ENCODE peak calls at places on chromosomes 1 and 21, in six cellular contexts. J is GM23248, E is HCT116, A is PC-3, H is MM.1S, N is SK-N-SH. Z is an unnamed sample.

GRCh38 chr1:21872445-21873079 is 60.5 kb downstream of the LDLRAD2 start:
- DNase-seq in N (no peak), J (no peak), A (no peak), E (no peak), H (no peak), Z (no peak)

GRCh38 chr1:150322310-150322709 is 977 bp downstream of the PRPF3 start:
- DNase-seq in A (no peak), E (no peak), N (no peak), H (no peak), J (peak), Z (no peak)

GRCh38 chr1:60867782-60868181 is 214.6 kb upstream of the NFIA start:
- DNase-seq in H (no peak), J (no peak), A (no peak), E (no peak), N (no peak), Z (peak)

GRCh38 chr1:51989582-51990477 is 670 bp downstream of the RAB3B start:
- DNase-seq in J (peak), H (no peak), E (no peak), N (no peak), A (no peak), Z (peak)

GRCh38 chr1:53500184-53501064 is 41.2 kb downstream of the DMRTB1 start:
- DNase-seq in E (no peak), H (no peak), J (no peak), A (no peak), N (no peak), Z (no peak)

GRCh38 chr1:96752394-96752793 is 30.8 kb downstream of the PTBP2 start:
- DNase-seq in N (no peak), H (no peak), A (no peak), E (no peak), J (no peak), Z (no peak)

GRCh38 chr1:156865865-156866678 is 5.4 kb downstream of the NTRK1 start:
- DNase-seq in A (no peak), N (no peak), J (no peak), E (no peak), H (no peak), Z (no peak)

GRCh38 chr1:204409111-204409510 is 2.5 kb downstream of the PPP1R15B start:
- DNase-seq in N (no peak), H (no peak), J (peak), A (no peak), E (no peak), Z (no peak)

GRCh38 chr1:240823357-240823756 is 211.4 kb upstream of the GREM2 start:
- DNase-seq in J (no peak), E (no peak), A (no peak), N (no peak), H (no peak), Z (no peak)

GRCh38 chr1:176241385-176242015 is 34.4 kb upstream of the COP1 start:
- DNase-seq in H (no peak), E (peak), A (peak), J (peak), N (no peak), Z (no peak)

GRCh38 chr21:16870116-16870515 is 642.7 kb upstream of the CXADR start:
- DNase-seq in N (no peak), A (no peak), J (peak), H (no peak), E (no peak), Z (no peak)

GRCh38 chr1:203858055-203858454 is 3.3 kb upstream of the SNRPE start:
- DNase-seq in N (no peak), H (no peak), E (no peak), A (peak), J (peak), Z (no peak)

GRCh38 chr1:54224233-54224632 is 24.3 kb downstream of the MRPL37 start:
- DNase-seq in H (no peak), A (no peak), N (no peak), E (no peak), J (no peak), Z (no peak)

GRCh38 chr1:51241119-51241518 is 5.0 kb downstream of the RNF11 start:
- DNase-seq in N (no peak), J (no peak), E (no peak), A (no peak), H (no peak), Z (no peak)

GRCh38 chr1:91165033-91165654 is 143.3 kb upstream of the ZNF644 start:
- DNase-seq in J (peak), N (peak), E (peak), A (peak), H (peak), Z (peak)

GRCh38 chr1:94039871-94040569 is 80.9 kb downstream of the ABCA4 start:
- DNase-seq in H (no peak), E (no peak), A (no peak), N (peak), J (peak), Z (no peak)

GRCh38 chr1:223401873-223402789 is 8.9 kb downstream of the CCDC185 start:
- DNase-seq in H (no peak), N (no peak), J (peak), A (peak), E (peak), Z (no peak)

GRCh38 chr1:85933901-85934300 is 222.7 kb downstream of the COL24A1 start:
- DNase-seq in E (no peak), J (peak), N (no peak), H (no peak), A (no peak), Z (no peak)

GRCh38 chr1:48332115-48332514 is 109.6 kb downstream of the SLC5A9 start:
- DNase-seq in A (no peak), E (no peak), J (no peak), N (no peak), H (no peak), Z (no peak)

GRCh38 chr21:46500224-46500861 is 41.7 kb downstream of the DIP2A start:
- DNase-seq in A (peak), J (peak), H (peak), E (no peak), N (no peak), Z (no peak)

GRCh38 chr1:6794164-6794563 is 8.9 kb downstream of the CAMTA1 start:
- DNase-seq in N (peak), E (peak), J (peak), A (peak), H (peak), Z (peak)

GRCh38 chr21:16424331-16424749 is 694.6 kb downstream of the USP25 start:
- DNase-seq in E (no peak), N (peak), A (no peak), J (no peak), H (no peak), Z (no peak)

GRCh38 chr21:23401278-23401677 is 2206.0 kb downstream of the MRPL39 start:
- DNase-seq in J (no peak), E (no peak), N (peak), H (peak), A (peak), Z (peak)

GRCh38 chr1:173287785-173288184 is 80.7 kb upstream of the TNFSF4 start:
- DNase-seq in E (no peak), H (no peak), A (no peak), J (no peak), N (no peak), Z (no peak)

GRCh38 chr1:35600593-35600992 is 27.5 kb downstream of the TFAP2E start:
- DNase-seq in J (no peak), H (no peak), A (no peak), N (no peak), E (no peak), Z (no peak)

GRCh38 chr1:81974222-81974841 is 173.6 kb downstream of the ADGRL2 start:
- DNase-seq in N (no peak), H (no peak), E (no peak), J (no peak), A (no peak), Z (no peak)

GRCh38 chr1:147627435-147628110 is 42.8 kb downstream of the ACP6 start:
- DNase-seq in A (peak), N (peak), H (peak), E (peak), J (peak), Z (peak)

GRCh38 chr1:157363660-157364140 is 188.6 kb downstream of the FCRL5 start:
- DNase-seq in J (peak), E (peak), H (peak), N (peak), A (peak), Z (peak)

GRCh38 chr1:61083014-61083798 is 845 bp downstream of the NFIA start:
- DNase-seq in J (peak), N (peak), E (no peak), A (peak), H (no peak), Z (peak)

GRCh38 chr1:5798151-5798730 is 194.0 kb downstream of the NPHP4 start:
- DNase-seq in H (no peak), E (no peak), J (no peak), A (no peak), N (peak), Z (peak)

GRCh38 chr21:45209685-45210284 is 77.9 kb downstream of the POFUT2 start:
- DNase-seq in J (no peak), N (no peak), H (no peak), A (no peak), E (no peak), Z (no peak)

GRCh38 chr21:39610705-39611104 is 2.0 kb upstream of the B3GALT5 start:
- DNase-seq in J (no peak), N (no peak), A (peak), H (no peak), E (no peak), Z (peak)

GRCh38 chr1:182671779-182672486 is 12.5 kb downstream of the RGS8 start:
- DNase-seq in E (no peak), H (no peak), A (no peak), J (no peak), N (peak), Z (peak)

GRCh38 chr1:43930168-43930948 is 3.2 kb upstream of the ARTN start:
- DNase-seq in J (peak), A (peak), H (peak), E (peak), N (no peak), Z (peak)

DNA sequence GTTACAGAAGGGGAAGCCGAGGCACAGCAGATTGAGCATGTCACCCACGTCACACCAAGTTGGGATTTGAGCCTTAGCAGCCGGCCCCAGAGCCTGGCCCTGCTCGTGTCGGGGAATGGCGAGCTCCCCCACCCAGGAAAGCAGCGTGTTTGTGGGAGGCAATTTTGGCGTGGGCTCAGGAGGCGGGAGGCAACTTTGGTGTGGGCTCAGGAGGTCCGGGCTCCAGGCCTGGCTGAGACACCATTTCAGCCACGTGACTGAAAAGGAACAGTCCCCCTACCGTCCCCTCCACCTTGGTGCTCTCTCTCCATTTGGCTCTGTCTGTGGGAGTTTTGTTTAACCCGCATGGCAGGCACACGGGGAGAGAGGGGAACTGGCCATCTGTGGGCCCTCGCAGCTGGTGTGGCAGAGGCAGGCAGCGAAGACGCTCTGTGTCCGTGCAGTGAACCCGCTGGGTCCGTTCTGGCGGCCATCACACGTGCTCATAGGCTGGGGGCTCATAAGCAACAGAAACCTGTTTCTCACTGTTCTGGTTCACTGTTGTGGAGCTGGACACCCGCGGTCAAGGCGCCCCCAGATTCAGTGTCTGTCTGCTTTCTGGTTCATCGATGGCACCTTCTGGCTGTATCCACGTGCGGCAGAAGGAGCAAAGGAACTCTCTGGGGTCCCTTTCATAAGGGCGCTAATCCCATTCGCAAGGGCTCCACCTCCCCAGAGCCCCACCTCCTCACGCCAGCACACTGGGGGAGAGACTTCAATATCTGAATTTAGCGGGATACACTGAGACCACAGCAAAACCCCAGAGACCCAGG is 110.2 kb downstream of the CRYAA start:
- DNase-seq in H (no peak), J (no peak), A (no peak), E (no peak), N (no peak), Z (no peak)
- H3K9ac ChIP-seq in H (no peak), J (no peak), A (no peak), E (no peak), N (no peak), Z (no peak)

DNA sequence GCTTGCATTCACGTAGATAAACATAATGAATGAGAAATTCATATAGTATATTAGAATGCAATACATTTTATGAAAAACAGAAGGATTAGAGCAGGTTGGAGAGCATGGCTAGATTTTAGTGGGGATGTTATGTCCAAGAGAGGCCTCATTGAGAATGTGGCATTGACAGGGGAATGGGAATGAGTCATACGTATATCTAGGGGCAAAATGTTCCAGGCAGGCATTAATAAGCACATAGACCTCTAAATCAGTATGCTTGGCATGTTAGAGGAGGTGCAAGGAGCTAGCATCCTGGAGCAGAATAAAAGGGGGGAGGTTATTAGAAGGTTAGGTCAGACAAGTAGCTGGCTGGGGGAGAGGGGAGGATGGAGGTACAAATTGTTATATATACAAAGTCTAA is 93.0 kb downstream of the USH2A start:
- DNase-seq in E (no peak), J (no peak), A (no peak), N (no peak), H (no peak), Z (no peak)
- TF ChIP-seq EZH2phosphoT487 in E (no peak), J (no peak), A (no peak), N (no peak), H (no peak), Z (no peak)

GRCh38 chr1:228839656-228840055 is 104.4 kb downstream of the RHOU start:
- DNase-seq in H (no peak), J (no peak), E (no peak), N (no peak), A (no peak), Z (no peak)
- H3K9ac ChIP-seq in H (no peak), J (no peak), E (no peak), N (no peak), A (no peak), Z (no peak)

GRCh38 chr21:42261832-42262200 is 42.9 kb downstream of the ABCG1 start:
- DNase-seq in J (no peak), A (no peak), E (no peak), H (no peak), N (no peak), Z (no peak)

GRCh38 chr21:42262826-42263225 is 43.9 kb downstream of the ABCG1 start:
- DNase-seq in N (peak), E (no peak), H (no peak), J (peak), A (peak), Z (no peak)

GRCh38 chr21:42264245-42265195 is 45.6 kb downstream of the ABCG1 start:
- DNase-seq in A (no peak), J (no peak), E (no peak), H (no peak), N (no peak), Z (no peak)

GRCh38 chr21:42263591-42264131 is 44.7 kb downstream of the ABCG1 start:
- DNase-seq in A (no peak), N (no peak), J (no peak), E (no peak), H (no peak), Z (peak)

GRCh38 chr21:42265229-42265812 is 46.4 kb downstream of the ABCG1 start:
- DNase-seq in N (no peak), A (no peak), J (no peak), E (no peak), H (no peak), Z (no peak)
- TF ChIP-seq EZH2phosphoT487 in N (no peak), A (no peak), J (no peak), E (no peak), H (no peak), Z (no peak)

GRCh38 chr1:78334114-78334513 is 156.7 kb upstream of the PTGFR start:
- DNase-seq in N (no peak), J (no peak), E (no peak), A (no peak), H (no peak), Z (no peak)

GRCh38 chr1:78333426-78334012 is 157.3 kb upstream of the PTGFR start:
- DNase-seq in A (peak), N (no peak), H (no peak), E (peak), J (peak), Z (peak)

GRCh38 chr1:78334952-78335351 is 155.8 kb upstream of the PTGFR start:
- DNase-seq in A (no peak), H (no peak), N (no peak), E (no peak), J (peak), Z (no peak)

GRCh38 chr1:78340006-78340405 is 150.8 kb upstream of the PTGFR start:
- DNase-seq in N (no peak), A (peak), E (peak), J (peak), H (no peak), Z (no peak)

DNA sequence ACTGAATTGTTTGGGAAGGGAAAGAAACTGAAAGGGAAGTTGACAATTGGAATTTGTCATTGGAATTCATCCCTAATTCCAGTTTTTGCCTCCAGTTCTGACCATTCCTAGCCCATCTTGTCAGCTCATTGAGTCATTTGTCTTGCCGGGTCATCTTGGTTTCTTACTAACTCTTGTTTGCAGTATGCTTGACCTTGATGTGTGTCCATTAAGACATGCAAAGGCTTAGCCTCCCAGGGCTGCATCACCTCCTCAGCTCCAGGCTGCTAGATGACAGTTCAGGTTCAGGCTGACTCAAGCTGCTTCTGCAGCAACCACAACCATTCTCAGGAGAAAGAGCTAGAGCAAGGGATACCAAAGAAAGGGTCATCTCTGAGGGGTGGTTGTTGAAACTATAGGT is 151.3 kb upstream of the PTGFR start:
- DNase-seq in J (peak), N (no peak), E (no peak), A (peak), H (no peak), Z (no peak)
- H3K9ac ChIP-seq in J (peak), N (peak), E (no peak), A (peak), H (no peak), Z (no peak)

DNA sequence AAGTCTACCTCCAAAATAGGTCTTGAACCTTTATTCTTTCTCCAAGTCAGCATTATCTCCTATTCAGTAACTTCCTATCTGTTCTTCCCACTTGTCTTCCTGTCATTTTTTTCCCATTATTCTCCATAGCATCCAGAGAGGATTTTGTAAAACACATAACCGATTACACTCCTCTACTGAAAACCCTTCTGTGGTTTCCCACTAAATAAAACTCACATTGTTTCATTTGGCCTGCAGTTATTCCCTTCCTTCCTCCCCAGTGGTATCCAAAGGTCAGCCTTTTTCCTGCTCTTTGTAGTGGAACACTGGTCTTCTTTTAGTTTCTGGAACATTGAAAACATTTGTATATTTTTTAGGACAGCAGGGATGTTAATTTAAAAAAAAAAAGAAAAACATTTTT is 266.0 kb downstream of the GPR52 start:
- DNase-seq in E (no peak), J (no peak), H (no peak), A (no peak), N (no peak), Z (no peak)
- TF ChIP-seq EZH2phosphoT487 in E (no peak), J (no peak), H (no peak), A (no peak), N (no peak), Z (no peak)

GRCh38 chr1:65264197-65264929 is 45.0 kb upstream of the DNAJC6 start:
- DNase-seq in A (no peak), E (no peak), H (no peak), J (peak), N (peak), Z (peak)

GRCh38 chr1:65263286-65263685 is 46.1 kb upstream of the DNAJC6 start:
- DNase-seq in N (no peak), E (no peak), J (no peak), A (no peak), H (no peak), Z (no peak)

GRCh38 chr1:65266501-65266900 is 42.8 kb upstream of the DNAJC6 start:
- DNase-seq in H (no peak), A (no peak), N (no peak), E (no peak), J (no peak), Z (no peak)

GRCh38 chr1:65267291-65268087 is 41.9 kb upstream of the DNAJC6 start:
- DNase-seq in A (no peak), J (no peak), H (no peak), E (no peak), N (peak), Z (no peak)

GRCh38 chr1:65265296-65266271 is 43.8 kb upstream of the DNAJC6 start:
- DNase-seq in H (peak), E (no peak), J (peak), N (peak), A (no peak), Z (peak)
- H3K9ac ChIP-seq in H (peak), E (no peak), J (peak), N (no peak), A (no peak), Z (no peak)